ENCODE peak calls at places on chromosomes 2 and 18, in four cellular contexts. X is non-pigmented ciliary epithelial cell, N is GM04504, W is kidney tubule cell. B is an unnamed sample.

GRCh38 chr2:3406501-3406900 is 27.0 kb downstream of the TRAPPC12 start:
- DNase-seq in X (no peak), N (no peak), W (no peak), B (no peak)

GRCh38 chr2:231709636-231709980 is 1.3 kb downstream of the PTMA start:
- DNase-seq in X (no peak), N (no peak), W (peak; percentile 51), B (no peak)

GRCh38 chr2:122019729-122020128 is 264.3 kb downstream of the TSN start:
- DNase-seq in X (no peak), N (no peak), W (peak; percentile 61), B (peak; percentile 42)

GRCh38 chr2:60958800-60959199 is 58.7 kb upstream of the PEX13 start:
- DNase-seq in X (peak; percentile 40), N (peak; percentile 34), W (peak; percentile 91), B (peak; percentile 67)

GRCh38 chr2:10591207-10591606 is 98.6 kb downstream of the NOL10 start:
- DNase-seq in X (no peak), N (no peak), W (no peak), B (no peak)

GRCh38 chr18:34031810-34032209 is 192.9 kb downstream of the NOL4 start:
- DNase-seq in X (no peak), N (no peak), W (no peak), B (no peak)

GRCh38 chr18:46393230-46393629 is 263.8 kb downstream of the LOXHD1 start:
- DNase-seq in X (no peak), N (no peak), W (no peak), B (no peak)

GRCh38 chr2:150088538-150088937 is 398.9 kb downstream of the RND3 start:
- DNase-seq in X (no peak), N (no peak), W (no peak), B (no peak)

GRCh38 chr18:23166863-23167531 is 31.7 kb downstream of the CABLES1 start:
- DNase-seq in X (no peak), N (no peak), W (no peak), B (no peak)

GRCh38 chr2:241627675-241628074 is 9.3 kb downstream of the THAP4 start:
- DNase-seq in X (no peak), N (no peak), W (no peak), B (no peak)

GRCh38 chr2:27032495-27033252 is at the start of gene TMEM214:
- DNase-seq in X (peak; percentile 40), N (peak; percentile 74), W (peak; percentile 92), B (peak; percentile 54)

GRCh38 chr2:149906871-149907270 is 319.3 kb upstream of the MMADHC start:
- DNase-seq in X (no peak), N (no peak), W (no peak), B (no peak)

GRCh38 chr18:78497641-78498040 is 482.0 kb upstream of the SALL3 start:
- DNase-seq in X (no peak), N (no peak), W (no peak), B (no peak)

GRCh38 chr2:64538764-64539433 is 14.8 kb downstream of the AFTPH start:
- DNase-seq in X (no peak), N (no peak), W (no peak), B (no peak)

GRCh38 chr2:62724886-62725711 is 19.6 kb downstream of the EHBP1 start:
- DNase-seq in X (no peak), N (no peak), W (no peak), B (no peak)

GRCh38 chr18:2223859-2224258 is 347.4 kb downstream of the METTL4 start:
- DNase-seq in X (peak; percentile 26), N (no peak), W (peak; percentile 49), B (no peak)

GRCh38 chr2:46610014-46610413 is 130.6 kb downstream of the TMEM247 start:
- DNase-seq in X (no peak), N (no peak), W (no peak), B (no peak)

GRCh38 chr2:42567806-42568429 is 514 bp upstream of the MTA3 start:
- DNase-seq in X (no peak), N (no peak), W (peak; percentile 17), B (no peak)

GRCh38 chr2:179082697-179083096 is 32.8 kb upstream of the CCDC141 start:
- DNase-seq in X (no peak), N (no peak), W (no peak), B (no peak)

GRCh38 chr2:240572141-240573031 is 4.1 kb downstream of the RNPEPL1 start:
- DNase-seq in X (no peak), N (no peak), W (no peak), B (no peak)

GRCh38 chr2:190334479-190335224 is 8.7 kb upstream of the INPP1 start:
- DNase-seq in X (no peak), N (no peak), W (peak; percentile 25), B (no peak)

GRCh38 chr18:37578886-37579513 is 13.4 kb upstream of the CELF4 start:
- DNase-seq in X (no peak), N (no peak), W (peak; percentile 60), B (no peak)

GRCh38 chr18:74567805-74568204 is 29.9 kb upstream of the ZNF407 start:
- DNase-seq in X (no peak), N (no peak), W (no peak), B (no peak)

GRCh38 chr2:135997380-135997779 is 12.0 kb upstream of the DARS1 start:
- DNase-seq in X (no peak), N (no peak), W (no peak), B (no peak)

GRCh38 chr2:120014231-120014990 is 1.5 kb downstream of the EPB41L5 start:
- DNase-seq in X (no peak), N (no peak), W (peak; percentile 63), B (no peak)

GRCh38 chr2:121944072-121944829 is 188.8 kb downstream of the TSN start:
- DNase-seq in X (peak; percentile 51), N (peak; percentile 81), W (peak; percentile 81), B (peak; percentile 35)

GRCh38 chr18:35239314-35239713 is 1.5 kb upstream of the ZNF397 start:
- DNase-seq in X (no peak), N (no peak), W (no peak), B (no peak)

GRCh38 chr2:28206786-28207185 is 185.9 kb upstream of the FOSL2 start:
- DNase-seq in X (no peak), N (no peak), W (peak; percentile 33), B (no peak)

GRCh38 chr2:205683179-205683978 is 1.1 kb downstream of the NRP2 start:
- DNase-seq in X (no peak), N (peak; percentile 64), W (peak; percentile 24), B (no peak)